ENCODE peak calls at places on chromosomes 12 and 14, in six cellular contexts. H is cardiac muscle cell, X is uterus, U is OCI-LY7, Z is heart right ventricle, R is DND-41. O is an unnamed sample.
A peak's percentile ranks its signal among the peaks of the same experiment; 100 is the strongest.

GRCh38 chr14:74402264-74403251 is 23.5 kb downstream of the SYNDIG1L start:
- DNase-seq in Z (no peak), X (no peak), H (no peak), R (no peak), U (peak; percentile 57), O (no peak)

GRCh38 chr14:95182379-95182778 is 25.1 kb upstream of the DICER1 start:
- DNase-seq in U (no peak), Z (no peak), R (no peak), H (no peak), X (no peak), O (no peak)

GRCh38 chr12:29486972-29487371 is 10.5 kb downstream of the OVCH1 start:
- DNase-seq in R (no peak), Z (no peak), H (no peak), U (no peak), X (no peak), O (no peak)

GRCh38 chr14:61308198-61308597 is 13.2 kb upstream of the PRKCH start:
- DNase-seq in U (no peak), X (no peak), R (no peak), H (peak; percentile 18), Z (no peak), O (no peak)

GRCh38 chr12:32107376-32108267 is 975 bp downstream of the BICD1 start:
- DNase-seq in U (peak; percentile 33), R (peak; percentile 33), Z (no peak), H (peak; percentile 67), X (peak; percentile 28), O (no peak)

GRCh38 chr14:75811862-75812505 is 150.9 kb downstream of the TTLL5 start:
- DNase-seq in U (no peak), R (no peak), H (no peak), Z (no peak), X (no peak), O (no peak)

GRCh38 chr12:97148941-97149559 is 242.0 kb downstream of the NEDD1 start:
- DNase-seq in Z (peak; percentile 47), H (peak; percentile 61), U (peak; percentile 65), R (peak; percentile 61), X (no peak), O (peak; percentile 27)

GRCh38 chr14:80602931-80603330 is 338.6 kb downstream of the CEP128 start:
- DNase-seq in Z (no peak), R (no peak), H (no peak), U (no peak), X (no peak), O (no peak)

GRCh38 chr14:34355584-34356266 is 106.3 kb downstream of the SPTSSA start:
- DNase-seq in H (peak; percentile 94), R (no peak), X (peak; percentile 20), U (no peak), Z (no peak), O (no peak)

GRCh38 chr14:81980601-81981310 is 447.1 kb upstream of the SEL1L start:
- DNase-seq in R (no peak), U (no peak), Z (no peak), X (no peak), H (no peak), O (no peak)

GRCh38 chr12:26691234-26691970 is 141.6 kb downstream of the ITPR2 start:
- DNase-seq in H (peak; percentile 93), R (no peak), U (no peak), X (no peak), Z (no peak), O (no peak)
- H3K9me3 ChIP-seq in H (no peaks in the 10 kb centered on the region), R (no peaks in the 10 kb centered on the region), U (no peaks in the 10 kb centered on the region), X (no peaks in the 10 kb centered on the region), Z (no peaks in the 10 kb centered on the region), O (no peaks in the 10 kb centered on the region)

DNA sequence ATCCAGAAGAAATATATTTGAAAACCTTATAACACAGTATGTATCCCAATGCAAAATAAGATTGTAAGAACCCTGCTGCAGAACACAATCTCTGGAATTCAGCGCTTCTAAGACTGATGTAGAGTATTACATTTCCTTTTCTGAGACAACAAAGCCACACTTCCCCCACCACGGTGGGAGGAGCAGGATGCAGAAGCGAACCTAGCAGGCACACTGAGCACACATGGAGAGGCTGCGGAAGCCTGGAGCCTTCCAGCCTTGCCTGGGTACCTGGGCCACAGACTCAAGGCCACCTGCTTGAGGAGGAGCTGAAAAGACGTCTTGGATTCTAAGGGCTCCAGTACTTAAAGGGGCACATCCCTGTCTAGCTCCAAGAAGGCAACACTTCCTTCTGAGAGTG is 46.4 kb downstream of the TCHP start:
- DNase-seq in U (no peak), R (no peak), Z (no peak), H (peak; percentile 62), X (no peak), O (no peak)
- H3K4me1 ChIP-seq in U (peaks cover 10% of the 10 kb centered on the region), R (no peaks in the 10 kb centered on the region), Z (peaks cover 77% of the 10 kb centered on the region), H (peaks cover 44% of the 10 kb centered on the region), X (no peaks in the 10 kb centered on the region), O (peaks cover 11% of the 10 kb centered on the region)

GRCh38 chr12:34373926-34374325 is 351.6 kb downstream of the ALG10 start:
- DNase-seq in Z (no peak), R (no peak), X (no peak), H (no peak), U (no peak), O (no peak)
- H3K9me3 ChIP-seq in Z (peaks cover 3% of the 10 kb centered on the region), R (peaks cover 43% of the 10 kb centered on the region), X (no peaks in the 10 kb centered on the region), H (no peaks in the 10 kb centered on the region), U (no peaks in the 10 kb centered on the region), O (no peaks in the 10 kb centered on the region)

GRCh38 chr14:105324871-105325270 is 10.3 kb downstream of the PACS2 start:
- DNase-seq in R (no peak), Z (no peak), U (no peak), X (no peak), H (no peak), O (no peak)
- H3K4me1 ChIP-seq in R (no peaks in the 10 kb centered on the region), Z (peaks cover 74% of the 10 kb centered on the region), U (no peaks in the 10 kb centered on the region), X (peaks cover 9% of the 10 kb centered on the region), H (peaks cover 55% of the 10 kb centered on the region), O (peaks cover 6% of the 10 kb centered on the region)

DNA sequence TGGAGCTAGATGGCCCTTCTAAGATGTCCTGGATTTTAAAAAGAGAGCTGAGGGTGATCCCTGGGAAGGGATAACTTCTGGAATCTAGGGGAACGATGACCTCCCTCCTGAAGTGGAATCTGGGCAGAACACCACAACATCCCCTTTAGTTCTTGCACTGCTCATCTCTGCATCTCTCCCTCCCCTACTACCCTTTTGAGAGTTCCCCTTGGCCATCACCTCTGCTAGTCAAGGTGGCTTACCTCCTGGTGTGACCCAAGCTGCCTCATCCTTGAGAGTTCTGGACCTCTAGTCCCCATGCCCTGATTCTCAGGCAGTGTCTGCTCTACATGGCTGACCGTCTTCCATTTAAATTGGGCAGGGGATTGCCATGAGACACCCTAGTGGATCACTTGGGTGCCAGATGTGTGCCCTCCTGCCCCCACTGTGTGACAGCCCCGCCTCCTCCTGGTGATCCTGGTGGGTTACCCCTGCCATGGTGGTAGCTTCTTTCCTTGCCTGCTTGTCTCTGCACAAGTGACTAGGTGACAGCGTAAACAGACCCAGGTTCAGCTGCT is 216.4 kb downstream of the PCNX1 start:
- DNase-seq in U (no peak), Z (no peak), R (no peak), X (no peak), H (no peak), O (no peak)
- H3K9me3 ChIP-seq in U (peaks cover 12% of the 10 kb centered on the region), Z (peaks cover 5% of the 10 kb centered on the region), R (no peaks in the 10 kb centered on the region), X (no peaks in the 10 kb centered on the region), H (no peaks in the 10 kb centered on the region), O (no peaks in the 10 kb centered on the region)

GRCh38 chr12:6374781-6375150 is 597 bp downstream of the SCNN1A start:
- DNase-seq in R (no peak), H (no peak), U (no peak), Z (no peak), X (no peak), O (no peak)
- H3K4me1 ChIP-seq in R (peaks cover 9% of the 10 kb centered on the region), H (peaks cover 13% of the 10 kb centered on the region), U (peaks cover 10% of the 10 kb centered on the region), Z (peaks cover 34% of the 10 kb centered on the region), X (peaks cover 17% of the 10 kb centered on the region), O (peaks cover 21% of the 10 kb centered on the region)

GRCh38 chr14:105844810-105845724 is 318.7 kb downstream of the TMEM121 start:
- DNase-seq in Z (no peak), U (peak; percentile 2), R (no peak), H (no peak), X (no peak), O (no peak)

GRCh38 chr14:105842105-105842504 is 315.7 kb downstream of the TMEM121 start:
- DNase-seq in U (peak; percentile 11), R (no peak), Z (no peak), X (no peak), H (no peak), O (no peak)

GRCh38 chr14:105843444-105844046 is 317.2 kb downstream of the TMEM121 start:
- DNase-seq in R (peak; percentile 1), X (no peak), U (peak; percentile 0), H (no peak), Z (no peak), O (no peak)

GRCh38 chr14:105845725-105846309 is 319.4 kb downstream of the TMEM121 start:
- DNase-seq in R (no peak), H (no peak), X (no peak), Z (no peak), U (peak; percentile 2), O (no peak)

GRCh38 chr14:105844047-105844630 is 317.8 kb downstream of the TMEM121 start:
- DNase-seq in R (peak; percentile 1), H (no peak), X (no peak), Z (no peak), U (peak; percentile 0), O (no peak)
- H3K9me3 ChIP-seq in R (no peaks in the 10 kb centered on the region), H (no peaks in the 10 kb centered on the region), X (no peaks in the 10 kb centered on the region), Z (no peaks in the 10 kb centered on the region), U (no peaks in the 10 kb centered on the region), O (no peaks in the 10 kb centered on the region)

GRCh38 chr12:2297004-2297403 is 244.2 kb downstream of the CACNA1C start:
- DNase-seq in R (no peak), U (peak; percentile 16), H (no peak), Z (no peak), X (no peak), O (no peak)
- H3K4me1 ChIP-seq in R (no peaks in the 10 kb centered on the region), U (peaks cover 73% of the 10 kb centered on the region), H (peaks cover 35% of the 10 kb centered on the region), Z (peaks cover 97% of the 10 kb centered on the region), X (no peaks in the 10 kb centered on the region), O (peaks cover 30% of the 10 kb centered on the region)